ENCODE peak calls at places on chromosomes 13 and 19, in five cellular contexts. M, V, O, P and U are unnamed samples.
A peak's percentile ranks its signal among the peaks of the same experiment; 100 is the strongest.

GRCh38 chr13:43805681-43806128 is 18.9 kb upstream of the ENOX1 start:
- DNase-seq in M (no peak), V (no peak), O (no peak), P (no peak), U (no peak)

GRCh38 chr13:25529425-25529824 is 157.7 kb downstream of the ATP8A2 start:
- DNase-seq in M (no peak), V (no peak), O (no peak), P (no peak), U (peak; percentile 4)

GRCh38 chr13:26541678-26542553 is 15.6 kb upstream of the WASF3 start:
- DNase-seq in M (no peak), V (no peak), O (no peak), P (no peak), U (no peak)

GRCh38 chr13:93472897-93473296 is 246.3 kb downstream of the GPC6 start:
- DNase-seq in M (no peak), V (no peak), O (no peak), P (no peak), U (no peak)

GRCh38 chr13:49524740-49525501 is 29.2 kb downstream of the PHF11 start:
- DNase-seq in M (no peak), V (no peak), O (no peak), P (no peak), U (no peak)

GRCh38 chr13:21945195-21945594 is 274.3 kb downstream of the FGF9 start:
- DNase-seq in M (no peak), V (no peak), O (no peak), P (no peak), U (no peak)

GRCh38 chr19:29841559-29842367 is 30.0 kb downstream of the CCNE1 start:
- DNase-seq in M (no peak), V (peak; percentile 76), O (peak; percentile 24), P (peak; percentile 43), U (peak; percentile 63)

GRCh38 chr13:36919833-36920611 is at the start of gene SMAD9:
- DNase-seq in M (peak; percentile 80), V (no peak), O (peak; percentile 3), P (peak; percentile 83), U (no peak)

GRCh38 chr13:41075034-41075433 is 13.7 kb downstream of the WBP4 start:
- DNase-seq in M (no peak), V (no peak), O (peak; percentile 44), P (peak; percentile 73), U (no peak)

GRCh38 chr19:38898788-38899446 is 501 bp downstream of the SIRT2 start:
- DNase-seq in M (no peak), V (no peak), O (no peak), P (peak; percentile 45), U (no peak)

GRCh38 chr19:17948474-17948966 is 15.7 kb downstream of the CCDC124 start:
- DNase-seq in M (no peak), V (no peak), O (no peak), P (no peak), U (no peak)